ENCODE peak calls at places on chromosomes 11 and 22, in four cellular contexts. N is HCT116, X is GM12878, E is K562. O is an unnamed sample.

GRCh38 chr11:69131644-69132300 is 24.0 kb upstream of the SMIM38 start:
- DNase-seq in N (peak; percentile 66), X (no peak), E (peak; percentile 72), O (peak; percentile 80)

GRCh38 chr11:61895046-61895717 is 3.8 kb upstream of the FADS3 start:
- DNase-seq in N (no peak), X (no peak), E (no peak), O (no peak)

GRCh38 chr11:121249039-121249663 is 43.4 kb upstream of the SC5D start:
- DNase-seq in N (peak; percentile 24), X (no peak), E (peak; percentile 21), O (peak; percentile 77)

GRCh38 chr22:36850016-36850415 is 10.8 kb upstream of the NCF4 start:
- DNase-seq in N (no peak), X (no peak), E (no peak), O (no peak)

GRCh38 chr11:121652982-121653381 is 200.2 kb upstream of the SORL1-AS1 start:
- DNase-seq in N (no peak), X (no peak), E (no peak), O (no peak)

GRCh38 chr11:104772806-104773241 is 125.4 kb downstream of the CASP12 start:
- DNase-seq in N (peak; percentile 6), X (no peak), E (no peak), O (no peak)

GRCh38 chr22:24156146-24156914 is 25.0 kb upstream of the SUSD2 start:
- DNase-seq in N (no peak), X (no peak), E (no peak), O (no peak)

GRCh38 chr11:34236572-34236971 is 121.2 kb downstream of the ABTB2 start:
- DNase-seq in N (no peak), X (no peak), E (peak; percentile 79), O (no peak)

GRCh38 chr22:27663812-27664211 is 137.7 kb downstream of the MN1 start:
- DNase-seq in N (no peak), X (no peak), E (no peak), O (no peak)

GRCh38 chr11:64355078-64355940 is 3.7 kb upstream of the RPS6KA4 start:
- DNase-seq in N (peak; percentile 60), X (no peak), E (peak; percentile 95), O (peak; percentile 97)

GRCh38 chr22:36323855-36324331 is 63.9 kb downstream of the MYH9 start:
- DNase-seq in N (no peak), X (no peak), E (no peak), O (no peak)

GRCh38 chr11:25838918-25839611 is 492.9 kb upstream of the ANO3 start:
- DNase-seq in N (no peak), X (no peak), E (no peak), O (peak; percentile 10)

GRCh38 chr11:8649361-8649760 is 33.1 kb downstream of the TRIM66 start:
- DNase-seq in N (no peak), X (no peak), E (no peak), O (no peak)

GRCh38 chr11:8656291-8656690 is 26.2 kb downstream of the TRIM66 start:
- DNase-seq in N (no peak), X (no peak), E (no peak), O (no peak)

GRCh38 chr11:8650401-8650990 is 32.0 kb downstream of the TRIM66 start:
- DNase-seq in N (no peak), X (no peak), E (no peak), O (no peak)

GRCh38 chr11:8654503-8654902 is 28.0 kb downstream of the TRIM66 start:
- DNase-seq in N (no peak), X (no peak), E (no peak), O (no peak)

GRCh38 chr11:8652140-8652539 is 30.3 kb downstream of the TRIM66 start:
- DNase-seq in N (no peak), X (no peak), E (no peak), O (no peak)
- TF ChIP-seq JUND in N (no peak), X (no peak), E (no peak), O (no peak)

DNA sequence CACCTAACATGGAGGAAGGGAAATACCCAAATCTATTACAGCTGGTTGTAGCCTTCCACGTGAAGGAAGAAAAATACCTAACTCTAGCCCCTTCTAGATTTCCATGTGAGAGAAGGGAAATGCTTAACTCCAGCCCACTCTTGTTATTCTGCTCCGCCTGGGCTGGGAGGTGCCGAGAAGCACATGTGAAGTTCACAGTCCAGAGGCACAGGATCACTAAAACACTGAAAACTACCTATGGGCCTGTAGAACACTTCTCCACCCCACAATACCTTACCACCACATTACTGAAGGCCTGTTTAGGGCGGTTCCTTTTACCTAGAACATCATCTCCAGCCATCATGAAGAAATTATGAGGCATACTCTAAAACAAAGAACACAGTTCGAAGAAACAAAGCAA is 31.2 kb upstream of the TEAD1 start:
- DNase-seq in N (no peak), X (no peak), E (no peak), O (no peak)
- TF ChIP-seq JUND in N (no peak), X (no peak), E (no peak), O (no peak)

GRCh38 chr11:46321757-46322156 is 25.5 kb upstream of the DGKZ start:
- DNase-seq in N (no peak), X (no peak), E (no peak), O (no peak)

GRCh38 chr11:46326813-46327416 is 20.3 kb upstream of the DGKZ start:
- DNase-seq in N (no peak), X (no peak), E (no peak), O (no peak)

GRCh38 chr11:46319074-46319453 is 28.2 kb upstream of the DGKZ start:
- DNase-seq in N (no peak), X (no peak), E (no peak), O (no peak)

GRCh38 chr11:46327829-46328228 is 19.4 kb upstream of the DGKZ start:
- DNase-seq in N (no peak), X (no peak), E (no peak), O (peak; percentile 65)

GRCh38 chr11:46322759-46323158 is 24.5 kb upstream of the DGKZ start:
- DNase-seq in N (peak; percentile 45), X (no peak), E (peak; percentile 70), O (no peak)
- TF ChIP-seq JUND in N (no peak), X (no peak), E (no peak), O (no peak)

GRCh38 chr22:39809772-39810557 is 83.6 kb downstream of the ENTHD1 start:
- DNase-seq in N (no peak), X (no peak), E (no peak), O (no peak)

GRCh38 chr22:39802682-39803081 is 90.9 kb downstream of the ENTHD1 start:
- DNase-seq in N (no peak), X (no peak), E (no peak), O (no peak)

GRCh38 chr22:39805117-39805516 is 88.4 kb downstream of the ENTHD1 start:
- DNase-seq in N (no peak), X (no peak), E (no peak), O (no peak)

GRCh38 chr22:39808087-39808486 is 85.5 kb downstream of the ENTHD1 start:
- DNase-seq in N (peak; percentile 31), X (no peak), E (peak; percentile 42), O (peak; percentile 20)
- TF ChIP-seq JUND in N (no peak), X (no peak), E (no peak), O (no peak)

GRCh38 chr11:17799147-17799546 is 64.6 kb downstream of the KCNC1 start:
- DNase-seq in N (no peak), X (no peak), E (no peak), O (no peak)

GRCh38 chr11:17805043-17805442 is 70.5 kb downstream of the KCNC1 start:
- DNase-seq in N (no peak), X (no peak), E (no peak), O (no peak)

GRCh38 chr11:17801166-17801565 is 66.6 kb downstream of the KCNC1 start:
- DNase-seq in N (no peak), X (no peak), E (no peak), O (no peak)

GRCh38 chr11:17803751-17804334 is 69.3 kb downstream of the KCNC1 start:
- DNase-seq in N (no peak), X (no peak), E (no peak), O (no peak)

DNA sequence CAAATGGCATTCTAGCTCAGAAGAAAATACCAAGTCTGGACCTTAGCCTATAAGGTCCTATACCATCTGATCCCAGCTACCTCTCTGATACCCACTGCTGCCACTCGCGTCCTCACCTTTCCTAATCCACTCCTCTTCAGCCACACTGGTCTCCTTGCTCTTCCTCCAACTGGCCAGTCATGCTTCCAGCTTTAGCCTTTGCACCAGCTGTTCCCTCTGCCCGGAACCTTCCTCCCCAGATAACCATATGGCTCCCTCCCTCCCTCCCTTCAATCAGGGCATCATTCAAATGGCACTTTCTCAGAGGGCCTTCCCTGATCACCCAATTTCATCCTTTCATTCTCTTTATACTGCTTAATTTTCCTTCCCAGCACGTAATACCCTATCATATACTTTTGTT is 67.9 kb downstream of the KCNC1 start:
- DNase-seq in N (no peak), X (no peak), E (no peak), O (no peak)
- TF ChIP-seq JUND in N (no peak), X (no peak), E (no peak), O (no peak)

DNA sequence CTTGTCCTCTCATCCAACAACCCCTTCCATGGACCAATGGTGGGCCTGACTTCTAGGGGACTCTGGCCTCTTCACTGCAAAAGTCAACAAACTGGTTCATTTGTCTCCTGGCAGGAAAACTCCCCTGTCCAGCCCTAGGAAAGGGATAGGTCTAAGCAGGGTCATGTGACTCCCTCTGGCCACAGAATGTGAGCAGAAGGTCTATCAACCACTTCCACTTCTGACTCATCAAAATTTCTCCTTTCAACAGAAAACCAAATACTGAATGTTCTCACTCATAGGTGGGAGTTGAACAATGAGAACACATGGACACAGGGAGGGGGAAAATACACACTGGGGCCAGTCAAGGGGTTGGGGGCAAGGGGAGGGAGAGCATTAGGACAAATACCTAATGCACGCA is 1.3 kb upstream of the ISX start:
- DNase-seq in N (no peak), X (peak; percentile 68), E (peak; percentile 76), O (no peak)
- TF ChIP-seq JUND in N (no peak), X (no peak), E (peak; percentile 41), O (no peak)

DNA sequence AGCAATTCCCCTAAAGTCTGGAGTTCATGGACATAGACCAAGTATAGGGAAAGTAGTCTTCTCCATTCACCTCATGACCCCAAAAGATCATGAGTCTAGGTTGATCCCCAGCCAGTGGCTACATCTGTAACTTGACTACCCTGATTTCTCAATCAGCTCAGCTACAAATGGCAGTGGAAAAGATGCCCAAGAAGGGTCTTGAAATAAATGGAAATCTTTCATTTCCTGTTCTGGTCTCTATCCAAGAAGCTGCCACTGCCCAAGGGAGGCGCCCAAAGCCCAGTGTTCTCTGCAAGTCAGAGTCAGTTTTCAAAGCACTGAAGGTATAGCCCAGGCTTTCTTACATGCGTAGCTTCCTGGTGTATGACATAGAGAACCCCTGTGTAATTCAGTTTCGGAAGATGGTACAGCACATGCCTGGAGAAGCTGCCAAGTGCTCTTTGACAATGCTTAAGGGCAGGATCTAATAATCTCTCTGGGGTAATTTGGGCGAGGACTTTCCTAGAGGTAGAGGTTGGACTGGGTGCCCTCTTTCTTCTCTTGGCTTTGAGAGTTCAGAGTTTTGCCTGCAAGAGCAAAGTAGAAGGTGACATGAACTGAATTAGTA is 101.1 kb downstream of the ADAMTS15 start:
- DNase-seq in N (no peak), X (no peak), E (no peak), O (no peak)
- TF ChIP-seq JUND in N (no peak), X (no peak), E (no peak), O (no peak)

GRCh38 chr11:11895672-11896071 is 53.9 kb downstream of the USP47 start:
- DNase-seq in N (no peak), X (no peak), E (no peak), O (no peak)
- TF ChIP-seq JUND in N (no peak), X (no peak), E (no peak), O (no peak)

O was measured in T47D.